ENCODE peak calls at places on chromosomes 2 and 18, in four cellular contexts. U is ovary, X is epithelial cell of esophagus, J is activated B cell treated with CpG ODN at 0.5 μM for 24 hours. T is an unnamed sample.

GRCh38 chr18:13216732-13217465 is 1.7 kb upstream of the LDLRAD4 start:
- DNase-seq in U (peak), X (no peak), J (peak), T (no peak)

GRCh38 chr2:171985076-171985475 is 14.7 kb upstream of the METAP1D start:
- DNase-seq in U (no peak), X (no peak), J (no peak), T (peak)

GRCh38 chr2:54658548-54659207 is 64.8 kb upstream of the EML6 start:
- DNase-seq in U (no peak), X (no peak), J (no peak), T (peak)

GRCh38 chr2:181891258-181891965 is at the start of gene ITPRID2:
- DNase-seq in U (peak), X (peak), J (peak), T (peak)

GRCh38 chr2:187918996-187919821 is 365.0 kb upstream of the TFPI start:
- DNase-seq in U (no peak), X (no peak), J (no peak), T (no peak)

GRCh38 chr18:50866765-50867164 is 12.2 kb upstream of the ME2 start:
- DNase-seq in U (no peak), X (no peak), J (no peak), T (peak)

GRCh38 chr2:72127401-72128058 is 20.1 kb downstream of the CYP26B1 start:
- DNase-seq in U (no peak), X (no peak), J (no peak), T (no peak)

GRCh38 chr2:165357758-165358157 is 111.7 kb upstream of the CSRNP3 start:
- DNase-seq in U (no peak), X (peak), J (no peak), T (peak)

GRCh38 chr2:162732946-162733698 is 105.4 kb downstream of the KCNH7 start:
- DNase-seq in U (no peak), X (peak), J (no peak), T (no peak)

GRCh38 chr2:240919161-240919781 is 13.1 kb downstream of the CROCC2 start:
- DNase-seq in U (peak), X (no peak), J (peak), T (no peak)

GRCh38 chr18:9615973-9616559 is 1.7 kb upstream of the PPP4R1 start:
- DNase-seq in U (no peak), X (peak), J (no peak), T (peak)

DNA sequence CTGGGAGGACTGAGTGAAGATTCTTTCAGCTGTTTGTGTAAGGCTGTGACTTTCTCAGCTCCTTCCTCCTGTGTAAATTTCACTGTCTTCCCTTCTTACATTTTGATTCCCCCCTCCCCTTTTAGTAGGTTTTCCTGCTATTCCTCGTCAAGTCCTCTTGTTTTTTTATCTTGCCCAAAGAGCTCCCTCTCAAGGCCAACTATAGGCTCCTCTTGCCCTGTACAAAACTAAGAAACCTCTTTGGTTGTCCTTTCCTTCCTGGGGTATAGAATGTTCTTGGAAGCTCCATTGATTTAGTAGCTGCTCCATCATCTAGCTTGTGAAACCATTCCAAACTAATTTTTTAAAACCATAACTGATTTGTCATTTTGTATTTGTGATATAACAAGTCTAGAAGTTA is 7.3 kb downstream of the CCDC121 start:
- DNase-seq in U (no peak), X (no peak), J (no peak), T (no peak)
- TF ChIP-seq CTCF in U (no peak), X (no peak), J (no peak), T (peak)

GRCh38 chr2:65722028-65722427 is 289.6 kb upstream of the SPRED2 start:
- DNase-seq in U (peak), X (peak), J (no peak), T (peak)
- TF ChIP-seq CTCF in U (no peak), X (peak), J (no peak), T (no peak)

DNA sequence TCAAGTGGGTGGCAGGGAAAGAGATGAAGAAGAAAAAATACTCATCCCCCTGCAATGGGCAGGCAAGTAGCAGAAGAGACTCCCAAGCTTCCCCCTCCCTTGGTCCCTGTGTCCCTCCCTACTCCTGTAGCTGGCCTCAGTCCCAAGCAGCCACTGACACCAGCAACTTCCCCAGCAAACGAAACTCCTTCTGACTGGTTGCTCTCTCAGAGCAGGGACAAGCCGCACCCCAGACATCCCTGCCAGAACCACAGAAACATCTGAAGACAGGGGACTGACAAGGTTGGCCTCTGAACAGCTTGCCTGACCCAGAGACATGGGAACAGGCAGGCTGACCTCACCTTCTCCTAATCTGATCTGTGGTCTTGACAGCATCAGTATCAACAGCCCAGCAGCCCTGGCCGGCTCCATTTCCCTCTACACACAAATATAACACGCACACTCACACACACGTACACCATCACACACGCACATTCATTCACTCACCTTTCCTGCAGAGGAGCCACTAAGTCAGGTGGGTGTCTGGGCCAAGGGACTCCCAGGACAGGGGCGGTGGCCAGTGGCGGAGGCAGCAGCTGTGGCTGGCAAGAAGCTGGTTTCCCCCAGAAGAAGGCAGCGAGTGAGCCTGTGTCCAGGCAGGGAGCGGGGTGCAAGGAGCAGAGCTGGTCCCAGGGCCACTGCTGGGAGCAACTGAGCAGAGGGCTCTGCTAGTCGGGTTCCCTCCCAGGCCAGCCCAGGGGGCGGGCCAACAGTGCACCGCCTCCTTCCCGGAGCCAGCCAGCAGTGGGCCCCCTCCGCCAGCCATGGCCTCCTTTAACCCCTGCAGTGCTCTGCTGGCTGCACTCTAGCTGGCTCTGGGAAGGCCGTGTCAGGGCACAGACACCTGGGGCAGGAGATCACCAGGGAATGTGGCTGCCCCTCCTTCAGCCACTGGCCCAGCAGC is 59.1 kb downstream of the TNS1 start:
- DNase-seq in U (peak), X (no peak), J (no peak), T (peak)
- TF ChIP-seq CTCF in U (no peak), X (no peak), J (no peak), T (peak)

DNA sequence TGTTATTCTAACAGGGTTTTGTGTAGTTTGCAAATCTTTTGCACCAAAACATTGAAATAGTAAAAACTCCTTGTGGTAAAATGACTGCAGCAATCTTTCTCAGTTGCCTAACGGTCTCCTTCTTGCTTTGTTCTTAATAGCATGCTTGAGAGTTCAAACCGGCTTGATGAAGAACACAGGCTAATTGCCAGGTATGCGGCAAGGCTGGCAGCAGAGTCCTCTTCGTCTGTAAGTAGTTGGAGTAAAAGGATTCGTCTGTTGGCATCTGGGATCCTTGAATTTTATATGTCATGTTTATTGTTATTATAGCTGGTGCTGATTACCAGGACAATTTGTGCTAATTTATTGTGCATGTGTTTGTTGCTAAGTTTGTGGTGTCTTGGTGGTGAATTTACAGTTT is 138.1 kb downstream of the DTNA start:
- DNase-seq in U (no peak), X (no peak), J (no peak), T (no peak)
- TF ChIP-seq CTCF in U (no peak), X (no peak), J (no peak), T (no peak)

GRCh38 chr2:7242189-7242867 is 325.1 kb downstream of the RNF144A start:
- DNase-seq in U (no peak), X (no peak), J (no peak), T (no peak)
- TF ChIP-seq CTCF in U (no peak), X (no peak), J (no peak), T (no peak)

GRCh38 chr2:99158599-99158998 is 3.8 kb downstream of the LIPT1 start:
- DNase-seq in U (no peak), X (no peak), J (no peak), T (no peak)
- TF ChIP-seq CTCF in U (no peak), X (no peak), J (no peak), T (peak)

GRCh38 chr2:75560022-75560767 is 544 bp downstream of the EVA1A start:
- DNase-seq in U (no peak), X (peak), J (no peak), T (no peak)
- TF ChIP-seq CTCF in U (no peak), X (peak), J (no peak), T (peak)

GRCh38 chr2:124333789-124334188 is 308.7 kb downstream of the CNTNAP5 start:
- DNase-seq in U (no peak), X (no peak), J (no peak), T (no peak)
- TF ChIP-seq CTCF in U (no peak), X (no peak), J (no peak), T (no peak)

DNA sequence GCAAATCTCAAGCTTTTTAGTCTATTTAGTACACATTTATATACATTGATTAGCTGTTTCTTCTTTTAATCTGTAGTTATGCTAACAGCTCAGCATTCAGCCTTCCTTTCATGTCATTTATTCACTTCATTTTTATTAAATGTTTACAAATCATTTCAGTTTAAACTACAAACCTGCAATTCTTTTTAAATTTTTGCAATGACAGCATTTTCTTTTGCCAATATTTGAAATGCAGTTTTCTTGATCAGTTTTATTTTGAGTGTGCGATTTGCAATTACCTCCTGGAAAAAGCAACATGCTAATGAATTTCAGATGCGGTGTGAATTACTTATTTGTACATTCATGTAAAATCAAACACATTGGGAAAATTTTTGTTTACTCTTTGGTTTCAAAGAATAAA is 13.5 kb downstream of the EFEMP1 start:
- DNase-seq in U (no peak), X (no peak), J (no peak), T (no peak)
- TF ChIP-seq CTCF in U (no peak), X (no peak), J (no peak), T (no peak)

GRCh38 chr2:85015653-85016360 is 44.8 kb downstream of the KCMF1 start:
- DNase-seq in U (no peak), X (no peak), J (no peak), T (no peak)
- TF ChIP-seq CTCF in U (no peak), X (no peak), J (no peak), T (peak)